ENCODE peak calls at places on chromosomes 4 and X, in five cellular contexts. N, X, Q, V and J are unnamed samples.

GRCh38 chr4:139639654-139640053 is 26.0 kb upstream of the MGST2 start:
- DNase-seq in N (peak; percentile 87), X (no peak), Q (no peak), V (no peak), J (no peak)

GRCh38 chrX:135432453-135432852 is 10.7 kb downstream of the SMIM10L2A start:
- DNase-seq in N (no peak), X (no peak), Q (no peak), V (no peak), J (no peak)

GRCh38 chrX:30690330-30690729 is 37.1 kb downstream of the GK start:
- DNase-seq in N (no peak), X (no peak), Q (no peak), V (no peak), J (no peak)

GRCh38 chr4:184281231-184282139 is 63.8 kb upstream of the ENPP6 start:
- DNase-seq in N (no peak), X (peak; percentile 9), Q (no peak), V (no peak), J (no peak)

GRCh38 chr4:67084801-67085200 is 460.5 kb downstream of the CENPC start:
- DNase-seq in N (no peak), X (no peak), Q (no peak), V (no peak), J (no peak)

GRCh38 chrX:66015152-66015827 is 24.6 kb downstream of the VSIG4 start:
- DNase-seq in N (no peak), X (no peak), Q (no peak), V (no peak), J (no peak)

GRCh38 chr4:61379406-61379805 is 179.3 kb downstream of the ADGRL3 start:
- DNase-seq in N (no peak), X (no peak), Q (no peak), V (no peak), J (no peak)

GRCh38 chrX:21691512-21692018 is 33.4 kb upstream of the KLHL34 start:
- DNase-seq in N (no peak), X (no peak), Q (no peak), V (no peak), J (no peak)

GRCh38 chr4:114727426-114727825 is 128.8 kb downstream of the UGT8 start:
- DNase-seq in N (no peak), X (no peak), Q (no peak), V (no peak), J (no peak)

GRCh38 chr4:7192252-7193039 is at the start of gene SORCS2:
- DNase-seq in N (peak; percentile 41), X (peak; percentile 74), Q (no peak), V (peak; percentile 81), J (peak; percentile 62)

GRCh38 chr4:6732441-6733357 is 16.7 kb downstream of the BLOC1S4 start:
- DNase-seq in N (peak; percentile 82), X (no peak), Q (peak; percentile 88), V (peak; percentile 84), J (peak; percentile 77)

GRCh38 chr4:149512489-149512888 is 303.2 kb downstream of the IQCM start:
- DNase-seq in N (no peak), X (no peak), Q (no peak), V (no peak), J (no peak)

GRCh38 chr4:83631066-83631465 is 95.2 kb downstream of the GPAT3 start:
- DNase-seq in N (no peak), X (no peak), Q (no peak), V (no peak), J (no peak)

GRCh38 chr4:145345401-145345800 is 136.3 kb upstream of the SMAD1 start:
- DNase-seq in N (no peak), X (no peak), Q (no peak), V (no peak), J (no peak)

GRCh38 chrX:106467422-106467821 is 144.4 kb upstream of the RADX start:
- DNase-seq in N (no peak), X (peak; percentile 64), Q (no peak), V (no peak), J (no peak)

GRCh38 chr4:108396900-108397299 is 223.5 kb upstream of the RPL34 start:
- DNase-seq in N (no peak), X (no peak), Q (no peak), V (no peak), J (no peak)

GRCh38 chrX:34880656-34881055 is 61.9 kb upstream of the FAM47B start:
- DNase-seq in N (no peak), X (no peak), Q (no peak), V (no peak), J (no peak)

GRCh38 chr4:110112056-110112455 is 86.4 kb downstream of the ELOVL6 start:
- DNase-seq in N (no peak), X (no peak), Q (no peak), V (no peak), J (no peak)

GRCh38 chr4:175346381-175346780 is 428.2 kb downstream of the ADAM29 start:
- DNase-seq in N (no peak), X (no peak), Q (no peak), V (no peak), J (no peak)

GRCh38 chr4:148441986-148442829 is at the start of gene NR3C2:
- DNase-seq in N (peak; percentile 100), X (peak; percentile 99), Q (peak; percentile 100), V (peak; percentile 99), J (peak; percentile 99)

GRCh38 chr4:119025440-119025839 is 110.2 kb upstream of the MYOZ2 start:
- DNase-seq in N (peak; percentile 54), X (no peak), Q (no peak), V (no peak), J (peak; percentile 79)
- H3K27ac ChIP-seq in N (peak overlapping the region; percentile 98), X (no peak overlapping the region), Q (peak overlapping the region; percentile 88), V (peak overlapping the region; percentile 76), J (peak overlapping the region; percentile 99)

GRCh38 chrX:9482408-9482807 is 17.6 kb downstream of the TBL1X start:
- DNase-seq in N (no peak), X (no peak), Q (no peak), V (no peak), J (no peak)
- H3K4me1 ChIP-seq in N (no peaks in the 10 kb centered on the region), X (peaks cover 3% of the 10 kb centered on the region), Q (no peaks in the 10 kb centered on the region), V (no peaks in the 10 kb centered on the region), J (no peaks in the 10 kb centered on the region)

GRCh38 chr4:72286185-72286584 is 254.4 kb downstream of the NPFFR2 start:
- DNase-seq in N (no peak), X (no peak), Q (no peak), V (no peak), J (no peak)
- TF ChIP-seq CTCF in N (no peak), X (peak; percentile 59), Q (no peak), V (no peak), J (no peak)

GRCh38 chrX:7146026-7146702 is 1.3 kb upstream of the STS start:
- DNase-seq in N (no peak), X (no peak), Q (no peak), V (no peak), J (no peak)

GRCh38 chrX:7147978-7148824 is at the start of gene PUDP:
- DNase-seq in N (peak; percentile 77), X (peak; percentile 81), Q (peak; percentile 79), V (peak; percentile 92), J (peak; percentile 91)

GRCh38 chrX:7147431-7147977 is at the start of gene STS:
- DNase-seq in N (peak; percentile 12), X (peak; percentile 34), Q (peak; percentile 72), V (peak; percentile 68), J (peak; percentile 33)

GRCh38 chrX:7145454-7145853 is 2.1 kb upstream of the STS start:
- DNase-seq in N (no peak), X (no peak), Q (no peak), V (no peak), J (no peak)

GRCh38 chrX:7146703-7147430 is 645 bp upstream of the STS start:
- DNase-seq in N (peak; percentile 71), X (peak; percentile 27), Q (no peak), V (no peak), J (no peak)
- H3K27ac ChIP-seq in N (peak overlapping the region; percentile 84), X (no peak overlapping the region), Q (peak overlapping the region; percentile 90), V (peak overlapping the region; percentile 88), J (peak overlapping the region; percentile 84)

GRCh38 chr4:173365359-173365996 is 5.3 kb upstream of the SAP30 start:
- DNase-seq in N (no peak), X (no peak), Q (no peak), V (no peak), J (no peak)

GRCh38 chr4:173367285-173367684 is 3.5 kb upstream of the SAP30 start:
- DNase-seq in N (no peak), X (no peak), Q (no peak), V (no peak), J (no peak)

GRCh38 chr4:173370130-173370476 is 651 bp upstream of the SAP30 start:
- DNase-seq in N (peak; percentile 70), X (no peak), Q (peak; percentile 84), V (peak; percentile 83), J (peak; percentile 65)

GRCh38 chr4:173370477-173371291 is at the start of gene SAP30:
- DNase-seq in N (peak; percentile 98), X (peak; percentile 99), Q (peak; percentile 99), V (peak; percentile 99), J (peak; percentile 99)

GRCh38 chr4:173367946-173368345 is 2.8 kb upstream of the SAP30 start:
- DNase-seq in N (no peak), X (no peak), Q (no peak), V (no peak), J (no peak)
- H3K4me1 ChIP-seq in N (peaks cover 7% of the 10 kb centered on the region), X (no peaks in the 10 kb centered on the region), Q (peaks cover 13% of the 10 kb centered on the region), V (peaks cover 11% of the 10 kb centered on the region), J (no peaks in the 10 kb centered on the region)